ENCODE peak calls at places on chromosomes 2 and 18, in six cellular contexts. One of them, this sample, is unnamed.

GRCh38 chr2:156396126-156396525 is 40.1 kb upstream of the GPD2 start:
- DNase-seq in T-helper 1 cell: no peak
- DNase-seq in brain microvascular endothelial cell: no peak
- DNase-seq in stimulated activated effector memory CD8-positive, alpha-beta T cell treated with anti-CD3 and anti-CD28 coated beads, Interleukin-12 subunit alpha, Interleukin-12 subunit beta, amount 100 ng/mL, for 72 hours: no peak
- DNase-seq in activated T-cell treated with anti-CD3 and anti-CD28 coated beads for 1 hour: no peak
- DNase-seq in stimulated activated CD8-positive, alpha-beta memory T cell treated with anti-CD3 and anti-CD28 coated beads, Interleukin-2, amount 100 ng/mL, for 48 hours: no peak
- DNase-seq in this sample: no peak

GRCh38 chr2:68764781-68765385 is 30.3 kb downstream of the ARHGAP25 start:
- DNase-seq in T-helper 1 cell: no peak
- DNase-seq in brain microvascular endothelial cell: no peak
- DNase-seq in stimulated activated effector memory CD8-positive, alpha-beta T cell treated with anti-CD3 and anti-CD28 coated beads, Interleukin-12 subunit alpha, Interleukin-12 subunit beta, amount 100 ng/mL, for 72 hours: peak
- DNase-seq in activated T-cell treated with anti-CD3 and anti-CD28 coated beads for 1 hour: no peak
- DNase-seq in stimulated activated CD8-positive, alpha-beta memory T cell treated with anti-CD3 and anti-CD28 coated beads, Interleukin-2, amount 100 ng/mL, for 48 hours: no peak
- DNase-seq in this sample: peak

GRCh38 chr18:74290831-74291770 is 662 bp downstream of the CYB5A start:
- DNase-seq in T-helper 1 cell: peak
- DNase-seq in brain microvascular endothelial cell: no peak
- DNase-seq in stimulated activated effector memory CD8-positive, alpha-beta T cell treated with anti-CD3 and anti-CD28 coated beads, Interleukin-12 subunit alpha, Interleukin-12 subunit beta, amount 100 ng/mL, for 72 hours: peak
- DNase-seq in activated T-cell treated with anti-CD3 and anti-CD28 coated beads for 1 hour: no peak
- DNase-seq in stimulated activated CD8-positive, alpha-beta memory T cell treated with anti-CD3 and anti-CD28 coated beads, Interleukin-2, amount 100 ng/mL, for 48 hours: no peak
- DNase-seq in this sample: no peak

GRCh38 chr2:160293401-160293911 is 93.4 kb upstream of the ITGB6 start:
- DNase-seq in T-helper 1 cell: no peak
- DNase-seq in brain microvascular endothelial cell: peak
- DNase-seq in stimulated activated effector memory CD8-positive, alpha-beta T cell treated with anti-CD3 and anti-CD28 coated beads, Interleukin-12 subunit alpha, Interleukin-12 subunit beta, amount 100 ng/mL, for 72 hours: no peak
- DNase-seq in activated T-cell treated with anti-CD3 and anti-CD28 coated beads for 1 hour: no peak
- DNase-seq in stimulated activated CD8-positive, alpha-beta memory T cell treated with anti-CD3 and anti-CD28 coated beads, Interleukin-2, amount 100 ng/mL, for 48 hours: no peak
- DNase-seq in this sample: peak

GRCh38 chr2:230319211-230319862 is 7.7 kb upstream of the SP140L start:
- DNase-seq in T-helper 1 cell: peak
- DNase-seq in brain microvascular endothelial cell: no peak
- DNase-seq in stimulated activated effector memory CD8-positive, alpha-beta T cell treated with anti-CD3 and anti-CD28 coated beads, Interleukin-12 subunit alpha, Interleukin-12 subunit beta, amount 100 ng/mL, for 72 hours: peak
- DNase-seq in activated T-cell treated with anti-CD3 and anti-CD28 coated beads for 1 hour: peak
- DNase-seq in stimulated activated CD8-positive, alpha-beta memory T cell treated with anti-CD3 and anti-CD28 coated beads, Interleukin-2, amount 100 ng/mL, for 48 hours: peak
- DNase-seq in this sample: no peak

GRCh38 chr2:85986121-85986520 is 97.3 kb upstream of the ST3GAL5 start:
- DNase-seq in T-helper 1 cell: no peak
- DNase-seq in brain microvascular endothelial cell: no peak
- DNase-seq in stimulated activated effector memory CD8-positive, alpha-beta T cell treated with anti-CD3 and anti-CD28 coated beads, Interleukin-12 subunit alpha, Interleukin-12 subunit beta, amount 100 ng/mL, for 72 hours: no peak
- DNase-seq in activated T-cell treated with anti-CD3 and anti-CD28 coated beads for 1 hour: no peak
- DNase-seq in stimulated activated CD8-positive, alpha-beta memory T cell treated with anti-CD3 and anti-CD28 coated beads, Interleukin-2, amount 100 ng/mL, for 48 hours: no peak
- DNase-seq in this sample: no peak

GRCh38 chr2:67272195-67272594 is 124.9 kb upstream of the ETAA1 start:
- DNase-seq in T-helper 1 cell: no peak
- DNase-seq in brain microvascular endothelial cell: no peak
- DNase-seq in stimulated activated effector memory CD8-positive, alpha-beta T cell treated with anti-CD3 and anti-CD28 coated beads, Interleukin-12 subunit alpha, Interleukin-12 subunit beta, amount 100 ng/mL, for 72 hours: no peak
- DNase-seq in activated T-cell treated with anti-CD3 and anti-CD28 coated beads for 1 hour: no peak
- DNase-seq in stimulated activated CD8-positive, alpha-beta memory T cell treated with anti-CD3 and anti-CD28 coated beads, Interleukin-2, amount 100 ng/mL, for 48 hours: no peak
- DNase-seq in this sample: no peak

GRCh38 chr2:179768765-179769164 is 92.6 kb downstream of the ZNF385B start:
- DNase-seq in T-helper 1 cell: no peak
- DNase-seq in brain microvascular endothelial cell: peak
- DNase-seq in stimulated activated effector memory CD8-positive, alpha-beta T cell treated with anti-CD3 and anti-CD28 coated beads, Interleukin-12 subunit alpha, Interleukin-12 subunit beta, amount 100 ng/mL, for 72 hours: no peak
- DNase-seq in activated T-cell treated with anti-CD3 and anti-CD28 coated beads for 1 hour: no peak
- DNase-seq in stimulated activated CD8-positive, alpha-beta memory T cell treated with anti-CD3 and anti-CD28 coated beads, Interleukin-2, amount 100 ng/mL, for 48 hours: no peak
- DNase-seq in this sample: peak

GRCh38 chr18:48733854-48734253 is 195.0 kb downstream of the CTIF start:
- DNase-seq in T-helper 1 cell: no peak
- DNase-seq in brain microvascular endothelial cell: no peak
- DNase-seq in stimulated activated effector memory CD8-positive, alpha-beta T cell treated with anti-CD3 and anti-CD28 coated beads, Interleukin-12 subunit alpha, Interleukin-12 subunit beta, amount 100 ng/mL, for 72 hours: no peak
- DNase-seq in activated T-cell treated with anti-CD3 and anti-CD28 coated beads for 1 hour: no peak
- DNase-seq in stimulated activated CD8-positive, alpha-beta memory T cell treated with anti-CD3 and anti-CD28 coated beads, Interleukin-2, amount 100 ng/mL, for 48 hours: no peak
- DNase-seq in this sample: no peak

GRCh38 chr18:76764296-76764901 is 58.0 kb upstream of the ZNF236 start:
- DNase-seq in T-helper 1 cell: no peak
- DNase-seq in brain microvascular endothelial cell: no peak
- DNase-seq in stimulated activated effector memory CD8-positive, alpha-beta T cell treated with anti-CD3 and anti-CD28 coated beads, Interleukin-12 subunit alpha, Interleukin-12 subunit beta, amount 100 ng/mL, for 72 hours: no peak
- DNase-seq in activated T-cell treated with anti-CD3 and anti-CD28 coated beads for 1 hour: no peak
- DNase-seq in stimulated activated CD8-positive, alpha-beta memory T cell treated with anti-CD3 and anti-CD28 coated beads, Interleukin-2, amount 100 ng/mL, for 48 hours: no peak
- DNase-seq in this sample: no peak

GRCh38 chr2:28009732-28010131 is 119.2 kb downstream of the BABAM2 start:
- DNase-seq in T-helper 1 cell: no peak
- DNase-seq in brain microvascular endothelial cell: no peak
- DNase-seq in stimulated activated effector memory CD8-positive, alpha-beta T cell treated with anti-CD3 and anti-CD28 coated beads, Interleukin-12 subunit alpha, Interleukin-12 subunit beta, amount 100 ng/mL, for 72 hours: no peak
- DNase-seq in activated T-cell treated with anti-CD3 and anti-CD28 coated beads for 1 hour: no peak
- DNase-seq in stimulated activated CD8-positive, alpha-beta memory T cell treated with anti-CD3 and anti-CD28 coated beads, Interleukin-2, amount 100 ng/mL, for 48 hours: no peak
- DNase-seq in this sample: peak

GRCh38 chr18:5630057-5630765 is 86.4 kb upstream of the EPB41L3 start:
- DNase-seq in T-helper 1 cell: no peak
- DNase-seq in brain microvascular endothelial cell: no peak
- DNase-seq in stimulated activated effector memory CD8-positive, alpha-beta T cell treated with anti-CD3 and anti-CD28 coated beads, Interleukin-12 subunit alpha, Interleukin-12 subunit beta, amount 100 ng/mL, for 72 hours: peak
- DNase-seq in activated T-cell treated with anti-CD3 and anti-CD28 coated beads for 1 hour: no peak
- DNase-seq in stimulated activated CD8-positive, alpha-beta memory T cell treated with anti-CD3 and anti-CD28 coated beads, Interleukin-2, amount 100 ng/mL, for 48 hours: peak
- DNase-seq in this sample: no peak

GRCh38 chr2:11613297-11613696 is 56.7 kb downstream of the NTSR2 start:
- DNase-seq in T-helper 1 cell: no peak
- DNase-seq in brain microvascular endothelial cell: no peak
- DNase-seq in stimulated activated effector memory CD8-positive, alpha-beta T cell treated with anti-CD3 and anti-CD28 coated beads, Interleukin-12 subunit alpha, Interleukin-12 subunit beta, amount 100 ng/mL, for 72 hours: no peak
- DNase-seq in activated T-cell treated with anti-CD3 and anti-CD28 coated beads for 1 hour: no peak
- DNase-seq in stimulated activated CD8-positive, alpha-beta memory T cell treated with anti-CD3 and anti-CD28 coated beads, Interleukin-2, amount 100 ng/mL, for 48 hours: no peak
- DNase-seq in this sample: no peak

GRCh38 chr18:44568343-44568742 is 112.3 kb upstream of the SETBP1 start:
- DNase-seq in T-helper 1 cell: no peak
- DNase-seq in brain microvascular endothelial cell: no peak
- DNase-seq in stimulated activated effector memory CD8-positive, alpha-beta T cell treated with anti-CD3 and anti-CD28 coated beads, Interleukin-12 subunit alpha, Interleukin-12 subunit beta, amount 100 ng/mL, for 72 hours: no peak
- DNase-seq in activated T-cell treated with anti-CD3 and anti-CD28 coated beads for 1 hour: no peak
- DNase-seq in stimulated activated CD8-positive, alpha-beta memory T cell treated with anti-CD3 and anti-CD28 coated beads, Interleukin-2, amount 100 ng/mL, for 48 hours: no peak
- DNase-seq in this sample: no peak

GRCh38 chr18:59272971-59273935 is at the start of gene RAX:
- DNase-seq in T-helper 1 cell: no peak
- DNase-seq in brain microvascular endothelial cell: no peak
- DNase-seq in stimulated activated effector memory CD8-positive, alpha-beta T cell treated with anti-CD3 and anti-CD28 coated beads, Interleukin-12 subunit alpha, Interleukin-12 subunit beta, amount 100 ng/mL, for 72 hours: peak
- DNase-seq in activated T-cell treated with anti-CD3 and anti-CD28 coated beads for 1 hour: no peak
- DNase-seq in stimulated activated CD8-positive, alpha-beta memory T cell treated with anti-CD3 and anti-CD28 coated beads, Interleukin-2, amount 100 ng/mL, for 48 hours: no peak
- DNase-seq in this sample: no peak

GRCh38 chr2:12941203-12941602 is 224.5 kb downstream of the TRIB2 start:
- DNase-seq in T-helper 1 cell: no peak
- DNase-seq in brain microvascular endothelial cell: no peak
- DNase-seq in stimulated activated effector memory CD8-positive, alpha-beta T cell treated with anti-CD3 and anti-CD28 coated beads, Interleukin-12 subunit alpha, Interleukin-12 subunit beta, amount 100 ng/mL, for 72 hours: no peak
- DNase-seq in activated T-cell treated with anti-CD3 and anti-CD28 coated beads for 1 hour: no peak
- DNase-seq in stimulated activated CD8-positive, alpha-beta memory T cell treated with anti-CD3 and anti-CD28 coated beads, Interleukin-2, amount 100 ng/mL, for 48 hours: no peak
- DNase-seq in this sample: no peak

GRCh38 chr2:21895200-21895599 is 771.4 kb downstream of the TDRD15 start:
- DNase-seq in T-helper 1 cell: no peak
- DNase-seq in brain microvascular endothelial cell: no peak
- DNase-seq in stimulated activated effector memory CD8-positive, alpha-beta T cell treated with anti-CD3 and anti-CD28 coated beads, Interleukin-12 subunit alpha, Interleukin-12 subunit beta, amount 100 ng/mL, for 72 hours: no peak
- DNase-seq in activated T-cell treated with anti-CD3 and anti-CD28 coated beads for 1 hour: no peak
- DNase-seq in stimulated activated CD8-positive, alpha-beta memory T cell treated with anti-CD3 and anti-CD28 coated beads, Interleukin-2, amount 100 ng/mL, for 48 hours: no peak
- DNase-seq in this sample: no peak

GRCh38 chr2:205540066-205540465 is 142.2 kb upstream of the NRP2 start:
- DNase-seq in T-helper 1 cell: no peak
- DNase-seq in brain microvascular endothelial cell: no peak
- DNase-seq in stimulated activated effector memory CD8-positive, alpha-beta T cell treated with anti-CD3 and anti-CD28 coated beads, Interleukin-12 subunit alpha, Interleukin-12 subunit beta, amount 100 ng/mL, for 72 hours: no peak
- DNase-seq in activated T-cell treated with anti-CD3 and anti-CD28 coated beads for 1 hour: no peak
- DNase-seq in stimulated activated CD8-positive, alpha-beta memory T cell treated with anti-CD3 and anti-CD28 coated beads, Interleukin-2, amount 100 ng/mL, for 48 hours: no peak
- DNase-seq in this sample: no peak

GRCh38 chr2:162968306-162968705 is 129.7 kb upstream of the KCNH7 start:
- DNase-seq in T-helper 1 cell: no peak
- DNase-seq in brain microvascular endothelial cell: no peak
- DNase-seq in stimulated activated effector memory CD8-positive, alpha-beta T cell treated with anti-CD3 and anti-CD28 coated beads, Interleukin-12 subunit alpha, Interleukin-12 subunit beta, amount 100 ng/mL, for 72 hours: no peak
- DNase-seq in activated T-cell treated with anti-CD3 and anti-CD28 coated beads for 1 hour: no peak
- DNase-seq in stimulated activated CD8-positive, alpha-beta memory T cell treated with anti-CD3 and anti-CD28 coated beads, Interleukin-2, amount 100 ng/mL, for 48 hours: no peak
- DNase-seq in this sample: no peak